ENCODE peak calls at places on chromosomes 2 and 18, in seven cellular contexts. Z is colonic mucosa, Q is astrocyte of the spinal cord, O is GM06990, Y is GM20000, S is cardiac muscle cell, T is bronchial epithelial cell. R is an unnamed sample.

GRCh38 chr18:26383454-26384270 is 157.4 kb downstream of the TAF4B start:
- DNase-seq in Z (no peak), Q (peak; percentile 80), O (no peak), Y (peak; percentile 41), S (peak; percentile 83), T (peak; percentile 53), R (no peak)

GRCh38 chr2:227804970-227805369 is 8.7 kb upstream of the CCL20 start:
- DNase-seq in Z (no peak), Q (peak; percentile 22), O (no peak), Y (no peak), S (no peak), T (no peak), R (no peak)

GRCh38 chr2:158688722-158689121 is 106.4 kb upstream of the DAPL1 start:
- DNase-seq in Z (no peak), Q (peak; percentile 17), O (no peak), Y (no peak), S (peak; percentile 46), T (peak; percentile 87), R (no peak)

GRCh38 chr18:79367989-79368388 is 27.7 kb upstream of the NFATC1 start:
- DNase-seq in Z (no peak), Q (peak; percentile 54), O (no peak), Y (no peak), S (peak; percentile 50), T (no peak), R (no peak)

GRCh38 chr2:17160594-17160993 is 357.6 kb downstream of the RAD51AP2 start:
- DNase-seq in Z (no peak), Q (no peak), O (no peak), Y (no peak), S (no peak), T (no peak), R (no peak)

GRCh38 chr18:10771053-10771709 is 245.4 kb downstream of the NAPG start:
- DNase-seq in Z (no peak), Q (peak; percentile 14), O (peak; percentile 33), Y (peak; percentile 25), S (peak; percentile 42), T (peak; percentile 54), R (no peak)

GRCh38 chr2:5692561-5693287 is 540 bp downstream of the SOX11 start:
- DNase-seq in Z (no peak), Q (peak; percentile 72), O (no peak), Y (peak; percentile 44), S (peak; percentile 21), T (no peak), R (no peak)

GRCh38 chr18:62409821-62410220 is 84.7 kb downstream of the TNFRSF11A start:
- DNase-seq in Z (no peak), Q (no peak), O (no peak), Y (no peak), S (no peak), T (no peak), R (no peak)

GRCh38 chr2:73176205-73176880 is 26.0 kb upstream of the NOTO start:
- DNase-seq in Z (peak; percentile 53), Q (no peak), O (no peak), Y (peak; percentile 34), S (peak; percentile 41), T (no peak), R (peak; percentile 28)

GRCh38 chr2:225010804-225011203 is 31.5 kb downstream of the DOCK10 start:
- DNase-seq in Z (no peak), Q (peak; percentile 81), O (no peak), Y (no peak), S (peak; percentile 41), T (peak; percentile 94), R (no peak)

GRCh38 chr2:201779996-201780673 is 598 bp downstream of the ALS2 start:
- DNase-seq in Z (peak; percentile 30), Q (peak; percentile 31), O (no peak), Y (peak; percentile 6), S (peak; percentile 27), T (peak; percentile 18), R (no peak)

GRCh38 chr2:76958749-76959148 is 563.4 kb downstream of the LRRTM4 start:
- DNase-seq in Z (no peak), Q (peak; percentile 6), O (no peak), Y (no peak), S (peak; percentile 2), T (peak; percentile 0), R (no peak)

GRCh38 chr2:222835142-222835822 is 25.6 kb upstream of the ACSL3 start:
- DNase-seq in Z (peak; percentile 40), Q (no peak), O (no peak), Y (no peak), S (no peak), T (peak; percentile 81), R (no peak)

GRCh38 chr2:32712870-32713269 is 85.0 kb downstream of the TTC27 start:
- DNase-seq in Z (no peak), Q (no peak), O (no peak), Y (no peak), S (peak; percentile 81), T (peak; percentile 39), R (no peak)

DNA sequence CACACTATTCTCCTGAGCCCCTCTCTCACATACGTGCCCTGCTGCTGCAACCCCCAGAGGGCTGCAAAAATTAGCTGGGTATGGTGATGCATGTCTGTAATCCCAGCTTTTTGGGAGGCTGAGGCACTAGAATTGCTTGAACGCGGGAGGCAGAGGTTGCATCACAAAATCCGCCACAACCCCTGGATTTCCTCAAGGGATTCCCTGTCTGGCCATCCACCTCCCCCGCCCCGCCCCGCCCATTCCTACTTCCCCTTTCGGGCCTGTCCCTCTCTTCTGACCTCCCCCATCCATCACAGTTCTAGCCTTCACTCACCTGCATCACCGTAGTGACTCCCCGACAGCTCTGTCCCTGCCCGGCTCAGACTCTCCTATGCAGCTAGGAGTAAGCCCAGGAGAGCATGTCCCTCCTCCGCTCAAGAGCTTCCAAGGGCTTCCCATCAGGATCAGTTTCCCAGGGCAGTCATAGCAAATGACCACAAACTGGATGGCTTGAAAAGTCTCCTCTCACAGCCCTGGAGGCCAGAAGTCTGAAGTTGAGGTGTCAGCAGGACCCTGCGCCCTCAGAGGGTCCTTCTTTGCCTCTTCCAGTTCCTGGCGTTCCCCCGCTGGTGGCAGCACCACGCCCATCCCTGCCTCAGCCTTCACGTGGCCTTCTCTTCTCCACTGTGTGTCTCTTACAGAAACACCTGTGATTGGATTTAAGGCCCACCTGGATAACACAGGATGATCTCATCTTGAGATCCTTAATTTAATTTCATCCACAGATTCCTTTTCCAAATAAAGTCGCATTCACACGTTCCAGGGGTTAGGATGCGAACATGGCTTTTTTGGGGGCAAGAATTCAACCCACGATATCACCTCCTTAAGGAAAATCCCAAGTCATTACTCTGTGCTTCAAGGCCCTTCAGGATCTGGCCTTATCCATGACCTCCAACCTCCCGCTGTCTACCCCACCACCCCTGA is 58.5 kb downstream of the HS1BP3 start:
- DNase-seq in Z (no peak), Q (no peak), O (no peak), Y (no peak), S (no peak), T (no peak), R (no peak)
- TF ChIP-seq CTCF in Z (no peak), Q (no peak), O (no peak), Y (no peak), S (no peak), T (no peak), R (peak; percentile 10)

DNA sequence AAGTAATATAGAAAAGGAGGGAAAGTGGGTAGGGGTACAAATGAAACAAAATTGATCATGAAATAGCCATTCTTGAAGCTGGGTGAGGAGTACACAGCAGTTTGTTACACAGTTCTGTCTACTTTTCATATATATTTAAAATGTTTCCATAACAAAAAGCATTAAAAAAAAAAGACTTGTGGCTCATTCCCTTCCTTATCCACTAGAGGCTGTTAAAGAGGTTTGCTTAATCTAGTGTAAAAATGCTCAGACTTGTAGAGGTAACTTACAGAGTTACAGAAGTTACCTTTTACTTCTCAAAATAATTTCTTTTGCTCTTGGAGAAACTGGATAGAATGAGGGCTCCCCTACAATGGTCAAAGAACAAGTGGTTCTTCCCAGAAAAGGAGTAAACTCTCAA is 8.1 kb upstream of the WIPF1 start:
- DNase-seq in Z (no peak), Q (peak; percentile 57), O (no peak), Y (no peak), S (peak; percentile 60), T (peak; percentile 46), R (no peak)
- TF ChIP-seq CTCF in Z (no peak), Q (peak; percentile 73), O (peak; percentile 66), Y (peak; percentile 12), S (peak; percentile 70), T (peak; percentile 34), R (no peak)

GRCh38 chr2:232028071-232028470 is 66.6 kb downstream of the DIS3L2 start:
- DNase-seq in Z (no peak), Q (no peak), O (no peak), Y (no peak), S (no peak), T (no peak), R (no peak)

GRCh38 chr2:232028631-232029030 is 67.1 kb downstream of the DIS3L2 start:
- DNase-seq in Z (no peak), Q (peak; percentile 21), O (no peak), Y (no peak), S (peak; percentile 61), T (no peak), R (no peak)

GRCh38 chr2:232027530-232027929 is 66.0 kb downstream of the DIS3L2 start:
- DNase-seq in Z (no peak), Q (no peak), O (no peak), Y (no peak), S (no peak), T (no peak), R (no peak)

GRCh38 chr2:232029336-232029735 is 67.8 kb downstream of the DIS3L2 start:
- DNase-seq in Z (no peak), Q (no peak), O (no peak), Y (no peak), S (no peak), T (no peak), R (no peak)

GRCh38 chr2:232030229-232030628 is 68.7 kb downstream of the DIS3L2 start:
- DNase-seq in Z (no peak), Q (no peak), O (no peak), Y (no peak), S (no peak), T (no peak), R (no peak)
- TF ChIP-seq CTCF in Z (no peak), Q (peak; percentile 23), O (no peak), Y (no peak), S (peak; percentile 18), T (no peak), R (no peak)

DNA sequence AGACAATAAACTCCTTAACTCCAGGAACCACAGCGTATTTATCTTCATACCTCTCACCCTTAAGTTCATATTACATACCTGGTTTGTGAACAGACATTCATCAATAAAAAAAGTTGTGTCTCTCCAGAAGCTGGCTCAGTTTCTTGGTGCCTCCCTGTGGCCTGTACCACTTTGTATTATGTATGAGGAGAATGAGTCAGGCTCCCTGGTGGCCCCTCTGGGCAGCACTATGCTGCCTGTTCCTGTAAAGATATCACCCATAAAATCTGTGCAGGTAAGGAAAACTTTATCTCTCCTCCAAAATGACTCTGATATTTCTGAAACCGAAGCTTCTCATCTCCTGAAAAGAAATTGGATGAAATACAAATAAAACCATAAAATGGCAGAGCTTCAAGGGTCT is 198.4 kb upstream of the NT5C1B start:
- DNase-seq in Z (no peak), Q (no peak), O (no peak), Y (no peak), S (no peak), T (no peak), R (no peak)
- TF ChIP-seq CTCF in Z (no peak), Q (no peak), O (no peak), Y (no peak), S (no peak), T (no peak), R (no peak)

R was measured in D721Med.